ENCODE peak calls at places on chromosomes 5 and 9, in eight cellular contexts. W, Q, H, F, O, B, N and M are unnamed samples.

GRCh38 chr5:98997000-98997399 is 68.2 kb upstream of the CHD1 start:
- DNase-seq in B (no peak), W (no peak), H (peak), F (no peak), O (no peak), N (no peak), Q (no peak), M (no peak)

GRCh38 chr5:8209500-8209899 is 340.6 kb downstream of the MTRR start:
- DNase-seq in N (no peak), F (no peak), B (no peak), O (no peak), W (no peak), H (no peak), Q (no peak), M (no peak)

GRCh38 chr5:87081511-87082372 is 185.9 kb upstream of the RASA1 start:
- DNase-seq in N (no peak), O (no peak), Q (peak), H (no peak), F (no peak), W (no peak), B (no peak), M (no peak)

GRCh38 chr5:113166710-113167366 is 190.2 kb downstream of the DCP2 start:
- DNase-seq in Q (no peak), W (no peak), F (peak), O (no peak), B (no peak), H (peak), N (peak), M (no peak)

GRCh38 chr9:129071526-129072131 is 9.3 kb upstream of the DOLPP1 start:
- DNase-seq in H (no peak), F (no peak), Q (no peak), O (peak), N (no peak), B (no peak), W (peak), M (no peak)

GRCh38 chr5:147442134-147442726 is 67.6 kb downstream of the DPYSL3 start:
- DNase-seq in Q (no peak), H (no peak), N (no peak), B (no peak), F (no peak), O (no peak), W (no peak), M (no peak)

GRCh38 chr9:76181781-76182180 is 212.4 kb downstream of the RFK start:
- DNase-seq in O (no peak), Q (no peak), N (no peak), F (no peak), H (no peak), W (no peak), B (no peak), M (no peak)

GRCh38 chr5:147898875-147899401 is 7.4 kb downstream of the C5orf46 start:
- DNase-seq in H (peak), B (no peak), N (peak), O (no peak), F (no peak), W (no peak), Q (no peak), M (no peak)